ENCODE peak calls at places on chromosomes 5 and 9, in five cellular contexts. B, Y, A, J and W are unnamed samples.

GRCh38 chr5:88660326-88660946 is 222.5 kb downstream of the MEF2C start:
- DNase-seq in B (no peak), Y (no peak), A (peak), J (no peak), W (no peak)

GRCh38 chr5:61069150-61069549 is 93.1 kb downstream of the SMIM15 start:
- DNase-seq in B (no peak), Y (no peak), A (no peak), J (no peak), W (no peak)

GRCh38 chr9:81855538-81855937 is 72.7 kb upstream of the SPATA31D4 start:
- DNase-seq in B (peak), Y (peak), A (no peak), J (no peak), W (peak)

GRCh38 chr9:133375116-133375723 is 640 bp downstream of the SURF4 start:
- DNase-seq in B (peak), Y (no peak), A (peak), J (no peak), W (no peak)

GRCh38 chr5:139481580-139482049 is 943 bp downstream of the STING1 start:
- DNase-seq in B (peak), Y (no peak), A (peak), J (no peak), W (no peak)

GRCh38 chr9:133162802-133163558 is 734 bp downstream of the GBGT1 start:
- DNase-seq in B (no peak), Y (no peak), A (no peak), J (peak), W (no peak)

GRCh38 chr9:113219972-113220371 is 1.1 kb downstream of the FKBP15 start:
- DNase-seq in B (peak), Y (peak), A (no peak), J (no peak), W (no peak)

GRCh38 chr9:72633966-72634365 is 112.6 kb downstream of the TMC1 start:
- DNase-seq in B (peak), Y (no peak), A (no peak), J (no peak), W (no peak)

GRCh38 chr9:87657190-87657589 is 68.7 kb upstream of the CTSL start:
- DNase-seq in B (no peak), Y (no peak), A (no peak), J (no peak), W (no peak)

GRCh38 chr5:107381189-107381856 is 289.4 kb downstream of the EFNA5 start:
- DNase-seq in B (peak), Y (peak), A (no peak), J (no peak), W (no peak)

GRCh38 chr9:110153431-110153830 is 54.5 kb downstream of the C9orf152 start:
- DNase-seq in B (peak), Y (no peak), A (no peak), J (no peak), W (no peak)

GRCh38 chr9:32348289-32348688 is 36.2 kb upstream of the ACO1 start:
- DNase-seq in B (no peak), Y (no peak), A (no peak), J (no peak), W (no peak)

GRCh38 chr9:32351845-32352244 is 32.6 kb upstream of the ACO1 start:
- DNase-seq in B (no peak), Y (no peak), A (no peak), J (no peak), W (no peak)

GRCh38 chr9:32345243-32345642 is 39.2 kb upstream of the ACO1 start:
- DNase-seq in B (no peak), Y (no peak), A (no peak), J (no peak), W (no peak)

GRCh38 chr9:32350682-32351081 is 33.8 kb upstream of the ACO1 start:
- DNase-seq in B (peak), Y (no peak), A (no peak), J (no peak), W (peak)
- TF ChIP-seq CTCF in B (peak), Y (no peak), A (no peak), J (peak), W (peak)

GRCh38 chr9:116190997-116191396 is 37.4 kb downstream of the PAPPA start:
- DNase-seq in B (peak), Y (peak), A (no peak), J (no peak), W (no peak)

GRCh38 chr9:116193636-116194035 is 40.0 kb downstream of the PAPPA start:
- DNase-seq in B (peak), Y (peak), A (no peak), J (no peak), W (no peak)

GRCh38 chr9:116190595-116190994 is 37.0 kb downstream of the PAPPA start:
- DNase-seq in B (no peak), Y (no peak), A (no peak), J (no peak), W (no peak)

GRCh38 chr9:116189683-116190082 is 36.1 kb downstream of the PAPPA start:
- DNase-seq in B (no peak), Y (no peak), A (no peak), J (no peak), W (no peak)

DNA sequence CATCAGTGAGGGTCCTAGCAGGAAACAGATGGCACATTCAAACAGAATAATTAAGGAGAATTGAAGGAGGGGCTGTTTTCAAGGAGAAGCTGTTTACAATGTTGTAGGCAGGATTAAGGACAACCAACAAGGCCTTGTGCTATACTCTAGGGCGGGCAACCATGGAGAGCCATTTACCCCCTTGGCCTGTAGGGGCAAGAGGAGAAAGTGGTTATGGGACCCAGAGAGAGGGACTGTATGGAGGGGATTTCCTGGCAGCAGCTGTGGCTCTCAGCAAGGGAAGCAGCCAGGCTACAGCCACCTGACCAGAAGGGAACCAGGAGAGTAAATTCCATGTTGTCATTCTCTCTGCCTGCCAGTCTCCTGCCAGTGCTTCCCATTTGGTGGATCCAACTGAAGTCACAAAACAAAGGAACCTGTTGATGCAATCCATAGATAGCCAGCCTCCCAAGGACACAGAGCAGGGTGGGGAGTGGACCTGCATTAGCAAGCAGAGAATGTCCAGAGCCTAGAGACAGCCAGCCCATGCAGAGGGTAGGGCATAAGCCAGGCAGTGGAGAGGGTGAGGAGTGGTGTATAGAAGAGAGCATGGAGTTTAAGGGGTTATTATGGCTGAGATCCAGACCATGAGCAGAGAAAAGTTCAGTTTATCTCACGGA is 38.3 kb downstream of the PAPPA start:
- DNase-seq in B (no peak), Y (no peak), A (no peak), J (no peak), W (no peak)
- TF ChIP-seq CTCF in B (no peak), Y (no peak), A (no peak), J (no peak), W (no peak)

GRCh38 chr5:142777858-142778257 is 7.7 kb downstream of the ARHGAP26 start:
- DNase-seq in B (no peak), Y (no peak), A (no peak), J (no peak), W (no peak)

GRCh38 chr5:142779163-142779562 is 9.0 kb downstream of the ARHGAP26 start:
- DNase-seq in B (peak), Y (no peak), A (no peak), J (no peak), W (no peak)

GRCh38 chr5:142782976-142783539 is 12.9 kb downstream of the ARHGAP26 start:
- DNase-seq in B (no peak), Y (no peak), A (no peak), J (no peak), W (no peak)

GRCh38 chr5:142783601-142784291 is 13.6 kb downstream of the ARHGAP26 start:
- DNase-seq in B (peak), Y (no peak), A (no peak), J (no peak), W (no peak)

GRCh38 chr5:142780871-142781270 is 10.7 kb downstream of the ARHGAP26 start:
- DNase-seq in B (no peak), Y (no peak), A (no peak), J (no peak), W (no peak)
- TF ChIP-seq CTCF in B (no peak), Y (no peak), A (no peak), J (no peak), W (no peak)

DNA sequence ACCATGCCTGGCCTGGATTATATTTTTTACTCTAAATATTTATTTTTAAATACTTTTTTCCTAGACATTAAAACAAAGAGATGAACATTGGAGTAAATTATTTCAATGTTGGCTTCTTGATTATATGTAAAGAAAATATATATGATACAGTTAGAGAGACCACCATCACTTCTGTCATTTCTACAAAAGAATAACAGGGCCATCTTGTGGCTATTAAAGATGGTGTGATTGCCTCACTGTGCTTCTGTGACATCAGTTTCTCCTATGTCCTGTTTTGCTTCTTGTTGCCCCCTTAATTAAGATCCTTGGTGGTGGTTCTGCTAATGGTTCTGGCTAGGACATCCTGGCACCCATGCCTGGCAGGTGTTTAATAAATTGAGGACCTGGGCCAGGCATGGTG is 32.9 kb downstream of the NDFIP1 start:
- DNase-seq in B (no peak), Y (no peak), A (no peak), J (no peak), W (no peak)
- TF ChIP-seq CTCF in B (no peak), Y (no peak), A (no peak), J (peak), W (peak)

GRCh38 chr9:128828267-128828666 is 1.3 kb downstream of the SPOUT1 start:
- DNase-seq in B (no peak), Y (no peak), A (no peak), J (no peak), W (no peak)
- TF ChIP-seq CTCF in B (no peak), Y (no peak), A (no peak), J (peak), W (no peak)